ENCODE peak calls at places on chromosome 9, in four cellular contexts. F is tibial artery, J is cardiac muscle cell, L is heart right ventricle. A is an unnamed sample.

GRCh38 chr9:121984726-121985402 is 108.2 kb downstream of the TTLL11 start:
- DNase-seq in F (peak; percentile 45), J (peak; percentile 90), L (no peak), A (no peak)

GRCh38 chr9:2242778-2243395 is 227.7 kb downstream of the SMARCA2 start:
- DNase-seq in F (no peak), J (peak; percentile 46), L (no peak), A (no peak)

GRCh38 chr9:109469646-109470358 is 28.3 kb downstream of the PTPN3 start:
- DNase-seq in F (peak; percentile 70), J (peak; percentile 87), L (peak; percentile 66), A (peak; percentile 61)

GRCh38 chr9:90964101-90965020 is 162.7 kb downstream of the SYK start:
- DNase-seq in F (no peak), J (peak; percentile 41), L (no peak), A (no peak)

GRCh38 chr9:124210697-124211096 is 47.1 kb upstream of the NEK6 start:
- DNase-seq in F (no peak), J (no peak), L (no peak), A (no peak)

GRCh38 chr9:77386187-77386586 is 208.9 kb downstream of the VPS13A start:
- DNase-seq in F (no peak), J (no peak), L (no peak), A (no peak)

GRCh38 chr9:137745541-137745991 is 126.8 kb downstream of the EHMT1 start:
- DNase-seq in F (no peak), J (no peak), L (no peak), A (peak; percentile 59)

GRCh38 chr9:71681104-71681707 is 87.1 kb downstream of the CEMIP2 start:
- DNase-seq in F (no peak), J (no peak), L (no peak), A (no peak)

GRCh38 chr9:76453785-76454184 is 5.2 kb upstream of the GCNT1 start:
- DNase-seq in F (no peak), J (peak; percentile 86), L (no peak), A (no peak)

GRCh38 chr9:119365291-119366027 is 3.8 kb downstream of the BRINP1 start:
- DNase-seq in F (no peak), J (peak; percentile 20), L (peak; percentile 14), A (no peak)

GRCh38 chr9:30697958-30698357 is 1686.5 kb upstream of the ACO1 start:
- DNase-seq in F (no peak), J (no peak), L (no peak), A (no peak)

GRCh38 chr9:114395768-114396167 is 8.0 kb upstream of the AKNA start:
- DNase-seq in F (no peak), J (no peak), L (no peak), A (no peak)

GRCh38 chr9:107112707-107113243 is 170.3 kb upstream of the RAD23B start:
- DNase-seq in F (no peak), J (no peak), L (no peak), A (no peak)

GRCh38 chr9:22211588-22212360 is 202.7 kb upstream of the CDKN2B start:
- DNase-seq in F (no peak), J (peak; percentile 93), L (no peak), A (no peak)

GRCh38 chr9:129908846-129909245 is 73.6 kb downstream of the USP20 start:
- DNase-seq in F (no peak), J (no peak), L (no peak), A (no peak)

DNA sequence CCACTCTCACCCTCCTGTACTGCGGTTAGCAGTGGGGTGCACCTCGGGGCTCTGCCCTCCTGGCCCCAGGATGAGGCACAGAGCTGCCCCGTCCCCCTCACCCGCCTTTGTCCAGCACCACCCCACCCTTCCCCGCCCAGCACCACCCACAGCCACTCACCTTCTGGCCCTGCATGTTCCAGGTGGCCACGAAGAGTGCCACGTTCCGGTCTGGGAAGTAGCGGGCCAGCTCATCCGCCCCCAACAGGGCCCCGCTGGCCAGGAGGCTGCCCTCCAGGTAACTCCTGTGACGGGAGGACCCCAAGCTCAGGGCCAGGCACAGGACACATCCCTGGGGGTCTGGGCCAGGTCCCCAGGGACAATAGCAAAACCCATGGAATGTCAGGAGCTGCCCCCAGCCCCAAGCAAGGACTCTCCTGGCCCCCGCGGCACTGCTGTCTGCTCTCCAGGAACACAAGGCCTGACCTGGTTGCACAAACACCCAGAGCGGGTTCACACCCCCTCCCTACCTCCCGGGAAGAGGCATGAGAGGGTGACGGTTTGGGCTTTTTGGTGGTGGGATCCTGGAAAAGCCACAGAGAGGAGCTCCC is 5.0 kb downstream of the INPP5E start:
- DNase-seq in F (no peak), J (no peak), L (no peak), A (no peak)
- H3K36me3 ChIP-seq in F (peaks cover 8% of the 10 kb centered on the region), J (peaks cover 5% of the 10 kb centered on the region), L (peaks cover 61% of the 10 kb centered on the region), A (peaks cover 39% of the 10 kb centered on the region)

GRCh38 chr9:96442491-96442890 is 7.5 kb upstream of the HABP4 start:
- DNase-seq in F (no peak), J (no peak), L (no peak), A (no peak)
- TF ChIP-seq CTCF in F (no peak), J (no peak), L (no peak), A (no peak)

GRCh38 chr9:101849102-101849707 is 110.8 kb upstream of the GRIN3A start:
- DNase-seq in F (no peak), J (no peak), L (no peak), A (no peak)
- H3K36me3 ChIP-seq in F (no peaks in the 10 kb centered on the region), J (no peaks in the 10 kb centered on the region), L (no peaks in the 10 kb centered on the region), A (no peaks in the 10 kb centered on the region)

GRCh38 chr9:120920495-120921178 is 6.0 kb downstream of the TRAF1 start:
- DNase-seq in F (no peak), J (no peak), L (no peak), A (no peak)

GRCh38 chr9:120919639-120920494 is 6.7 kb downstream of the TRAF1 start:
- DNase-seq in F (peak; percentile 79), J (no peak), L (no peak), A (no peak)

GRCh38 chr9:120923620-120924328 is 2.8 kb downstream of the TRAF1 start:
- DNase-seq in F (no peak), J (no peak), L (no peak), A (no peak)

GRCh38 chr9:120922404-120923173 is 4.0 kb downstream of the TRAF1 start:
- DNase-seq in F (no peak), J (no peak), L (no peak), A (no peak)

DNA sequence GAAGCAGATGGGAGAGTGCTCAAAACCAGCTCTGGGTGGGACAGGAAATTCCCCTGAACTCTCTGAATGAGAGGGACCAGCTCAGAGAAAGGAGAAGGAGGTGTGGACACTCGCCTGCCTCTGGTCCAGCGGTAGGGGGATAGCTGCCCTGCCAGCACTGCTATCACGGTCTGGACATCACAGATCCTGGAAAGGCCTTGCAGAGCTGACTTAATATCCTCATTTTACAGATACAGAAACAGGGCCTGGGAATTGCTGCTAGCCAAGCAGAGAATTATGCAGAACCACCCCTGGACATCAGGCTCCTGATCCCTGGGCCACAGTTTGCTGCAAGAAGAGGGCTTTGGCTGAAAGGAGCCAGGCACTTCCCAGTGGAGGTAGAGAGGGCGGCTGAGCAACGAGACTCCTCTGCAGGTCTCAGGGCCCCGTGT is 4.8 kb downstream of the TRAF1 start:
- DNase-seq in F (no peak), J (no peak), L (no peak), A (no peak)
- TF ChIP-seq CTCF in F (no peak), J (no peak), L (no peak), A (no peak)

GRCh38 chr9:136393531-136393930 is 6.4 kb downstream of the SNAPC4 start:
- DNase-seq in F (no peak), J (no peak), L (no peak), A (peak; percentile 46)
- H3K36me3 ChIP-seq in F (peaks cover 43% of the 10 kb centered on the region), J (peaks cover 23% of the 10 kb centered on the region), L (peaks cover 96% of the 10 kb centered on the region), A (peaks cover 2% of the 10 kb centered on the region)

GRCh38 chr9:89919171-89919681 is 314.4 kb downstream of the GADD45G start:
- DNase-seq in F (no peak), J (peak; percentile 13), L (peak; percentile 56), A (no peak)
- TF ChIP-seq CTCF in F (peak; percentile 14), J (peak; percentile 21), L (peak; percentile 66), A (peak; percentile 39)

A was measured in psoas muscle.